ENCODE peak calls at places on chromosomes 4 and X, in ten cellular contexts. L is fibroblast of the conjunctiva; H is dermis blood vessel endothelial cell; C is iPS-NIHi11; V is aorta; A is activated naive CD8-positive, alpha-beta T cell treated with anti-CD3 and anti-CD28 coated beads, Interleukin-2, amount 50 U/mL, for 16 hours; Y is effector memory CD4-positive, alpha-beta T cell; G is left colon; Q is activated CD4-positive, alpha-beta T cell treated with anti-CD3 and anti-CD28 coated beads, Interleukin-2, amount 10 ng/mL, durations not matched to agents 7 days and 5 days; D is activated naive CD4-positive, alpha-beta T cell. B is an unnamed sample.

GRCh38 chr4:92359481-92359880 is 55.7 kb downstream of the GRID2 start:
- DNase-seq in D (no peak), C (peak; percentile 16), G (no peak), L (no peak), V (no peak), Y (no peak), H (no peak), A (no peak), Q (no peak), B (no peak)

GRCh38 chrX:43962636-43963035 is 10.6 kb downstream of the NDP start:
- DNase-seq in G (no peak), Q (no peak), L (no peak), A (no peak), C (no peak), D (no peak), Y (no peak), H (no peak), V (no peak), B (no peak)

GRCh38 chr4:18934197-18934596 is 912.6 kb upstream of the LCORL start:
- DNase-seq in C (no peak), V (no peak), L (no peak), G (no peak), H (no peak), Y (no peak), D (no peak), Q (no peak), A (no peak), B (no peak)

GRCh38 chr4:77073106-77073858 is 2.5 kb downstream of the CCNI start:
- DNase-seq in L (no peak), Y (no peak), H (peak; percentile 27), A (no peak), Q (no peak), C (no peak), G (no peak), V (no peak), D (no peak), B (no peak)

GRCh38 chr4:121370729-121371325 is 10.0 kb downstream of the QRFPR start:
- DNase-seq in G (peak; percentile 41), Q (peak; percentile 42), V (no peak), A (no peak), Y (no peak), C (peak; percentile 28), D (no peak), H (peak; percentile 64), L (peak; percentile 10), B (no peak)

GRCh38 chr4:119628281-119629141 is at the start of gene PDE5A:
- DNase-seq in Y (peak; percentile 44), L (peak; percentile 51), V (peak; percentile 87), D (peak; percentile 33), Q (peak; percentile 77), G (peak; percentile 86), A (peak; percentile 49), C (peak; percentile 88), H (peak; percentile 79), B (peak; percentile 78)

GRCh38 chr4:174828845-174829701 is at the start of gene GLRA3:
- DNase-seq in C (peak; percentile 94), Y (no peak), V (peak; percentile 44), A (no peak), L (peak; percentile 0), G (peak; percentile 19), Q (peak; percentile 13), D (no peak), H (no peak), B (no peak)

GRCh38 chr4:108825737-108826136 is 62.9 kb upstream of the ETNPPL start:
- DNase-seq in Y (no peak), G (no peak), V (no peak), D (no peak), Q (no peak), A (no peak), C (no peak), H (no peak), L (no peak), B (no peak)

GRCh38 chr4:68581382-68582338 is 5.5 kb upstream of the UGT2B17 start:
- DNase-seq in H (no peak), V (no peak), G (no peak), Y (no peak), L (no peak), D (no peak), C (no peak), Q (no peak), A (no peak), B (no peak)

GRCh38 chr4:176300565-176300964 is 19.2 kb upstream of the SPCS3 start:
- DNase-seq in C (no peak), H (no peak), A (no peak), V (no peak), D (no peak), L (no peak), G (no peak), Q (no peak), Y (no peak), B (no peak)

GRCh38 chr4:112289407-112290253 is 3.9 kb upstream of the TIFA start:
- DNase-seq in G (no peak), Q (no peak), C (no peak), Y (no peak), D (no peak), V (no peak), L (no peak), A (no peak), H (no peak), B (no peak)

GRCh38 chr4:79872738-79873137 is 200.3 kb downstream of the ANTXR2 start:
- DNase-seq in C (no peak), L (no peak), H (no peak), Y (no peak), Q (no peak), A (no peak), G (no peak), V (no peak), D (no peak), B (no peak)

GRCh38 chr4:169014581-169014980 is 4.5 kb upstream of the CBR4 start:
- DNase-seq in G (no peak), H (no peak), D (no peak), Y (no peak), V (no peak), L (no peak), C (no peak), A (no peak), Q (no peak), B (no peak)

GRCh38 chr4:925771-926500 is 6.2 kb downstream of the GAK start:
- DNase-seq in H (no peak), C (no peak), D (no peak), Y (no peak), A (no peak), Q (no peak), V (peak; percentile 25), L (no peak), G (no peak), B (peak; percentile 33)

GRCh38 chr4:6548201-6548881 is 26.6 kb upstream of the MAN2B2 start:
- DNase-seq in L (peak; percentile 9), H (peak; percentile 54), C (peak; percentile 70), V (no peak), Y (no peak), D (no peak), Q (peak; percentile 8), A (no peak), G (no peak), B (no peak)

GRCh38 chr4:86432552-86433134 is 72.8 kb upstream of the MAPK10 start:
- DNase-seq in V (no peak), Y (no peak), A (no peak), D (no peak), C (peak; percentile 17), G (no peak), H (no peak), Q (no peak), L (no peak), B (no peak)

GRCh38 chr4:173171098-173171497 is 2.5 kb downstream of the GALNT7 start:
- DNase-seq in G (no peak), Q (no peak), Y (no peak), D (no peak), L (no peak), V (no peak), A (no peak), C (no peak), H (peak; percentile 58), B (no peak)

GRCh38 chr4:101954975-101955678 is 164.6 kb downstream of the BANK1 start:
- DNase-seq in D (no peak), Q (no peak), Y (no peak), L (no peak), G (no peak), V (no peak), C (no peak), H (no peak), A (no peak), B (no peak)

GRCh38 chr4:174198396-174199179 is 84.9 kb downstream of the FBXO8 start:
- DNase-seq in C (no peak), L (peak; percentile 55), V (no peak), Y (no peak), H (peak; percentile 39), A (no peak), D (no peak), G (no peak), Q (no peak), B (no peak)

GRCh38 chrX:151384807-151385206 is 12.2 kb upstream of the VMA21 start:
- DNase-seq in D (no peak), A (no peak), G (no peak), L (no peak), Y (no peak), Q (no peak), C (no peak), H (no peak), V (no peak), B (no peak)

GRCh38 chrX:32987139-32987538 is 224.2 kb downstream of the DMD start:
- DNase-seq in C (peak; percentile 13), H (no peak), Y (no peak), G (no peak), Q (no peak), L (no peak), D (no peak), V (no peak), A (no peak), B (no peak)

GRCh38 chr4:567457-568350 is 8.4 kb downstream of the TMEM271 start:
- DNase-seq in H (no peak), G (no peak), Y (no peak), A (no peak), Q (no peak), V (no peak), D (no peak), C (no peak), L (no peak), B (no peak)

GRCh38 chrX:48531359-48531954 is 8.1 kb upstream of the TBC1D25 start:
- DNase-seq in V (no peak), H (peak; percentile 28), D (no peak), L (peak; percentile 47), Y (no peak), A (no peak), Q (no peak), G (no peak), C (no peak), B (no peak)